ENCODE peak calls at places on chromosomes 4 and X, in ten cellular contexts. One of them, this sample, is unnamed.

GRCh38 chrX:132270021-132270420 is 50.8 kb upstream of the RAP2C start:
- DNase-seq in CD8-positive, alpha-beta T cell: no peak
- DNase-seq in fibroblast of pulmonary artery: no peak
- DNase-seq in astrocyte of the spinal cord: no peak
- DNase-seq in BJ: no peak
- DNase-seq in WTC11: no peak
- DNase-seq in CD4-positive, alpha-beta T cell: no peak
- DNase-seq in GM20000: no peak
- DNase-seq in GM23338: no peak
- DNase-seq in progenitor cell of endocrine pancreas: no peak
- DNase-seq in this sample: no peak

GRCh38 chr4:54322817-54323417 is 93.8 kb downstream of the PDGFRA start:
- DNase-seq in BJ: no peak
- DNase-seq in CD4-positive, alpha-beta T cell: peak; percentile 27
- DNase-seq in fibroblast of pulmonary artery: peak; percentile 73
- DNase-seq in astrocyte of the spinal cord: peak; percentile 58
- DNase-seq in GM20000: peak; percentile 86
- DNase-seq in GM23338: peak; percentile 94
- DNase-seq in progenitor cell of endocrine pancreas: peak; percentile 67
- DNase-seq in WTC11: peak; percentile 86
- DNase-seq in CD8-positive, alpha-beta T cell: peak; percentile 3
- DNase-seq in this sample: peak; percentile 64

GRCh38 chr4:118816538-118817177 is 19.3 kb downstream of the SEC24D start:
- DNase-seq in WTC11: no peak
- DNase-seq in fibroblast of pulmonary artery: peak; percentile 66
- DNase-seq in progenitor cell of endocrine pancreas: no peak
- DNase-seq in CD4-positive, alpha-beta T cell: no peak
- DNase-seq in GM23338: no peak
- DNase-seq in astrocyte of the spinal cord: peak; percentile 30
- DNase-seq in BJ: no peak
- DNase-seq in CD8-positive, alpha-beta T cell: no peak
- DNase-seq in GM20000: no peak
- DNase-seq in this sample: no peak

GRCh38 chrX:30215357-30215843 is at the start of gene MAGEB2:
- DNase-seq in CD4-positive, alpha-beta T cell: no peak
- DNase-seq in WTC11: peak; percentile 29
- DNase-seq in BJ: no peak
- DNase-seq in fibroblast of pulmonary artery: no peak
- DNase-seq in GM20000: no peak
- DNase-seq in CD8-positive, alpha-beta T cell: no peak
- DNase-seq in astrocyte of the spinal cord: no peak
- DNase-seq in GM23338: peak; percentile 36
- DNase-seq in progenitor cell of endocrine pancreas: no peak
- DNase-seq in this sample: no peak

GRCh38 chrX:75229774-75230173 is 44.1 kb upstream of the UPRT start:
- DNase-seq in fibroblast of pulmonary artery: no peak
- DNase-seq in CD8-positive, alpha-beta T cell: no peak
- DNase-seq in GM20000: peak; percentile 10
- DNase-seq in astrocyte of the spinal cord: no peak
- DNase-seq in BJ: no peak
- DNase-seq in progenitor cell of endocrine pancreas: no peak
- DNase-seq in CD4-positive, alpha-beta T cell: no peak
- DNase-seq in WTC11: no peak
- DNase-seq in GM23338: no peak
- DNase-seq in this sample: no peak

GRCh38 chr4:114078636-114079035 is 99.2 kb upstream of the ARSJ start:
- DNase-seq in CD4-positive, alpha-beta T cell: no peak
- DNase-seq in astrocyte of the spinal cord: no peak
- DNase-seq in BJ: no peak
- DNase-seq in CD8-positive, alpha-beta T cell: no peak
- DNase-seq in fibroblast of pulmonary artery: peak; percentile 17
- DNase-seq in GM20000: no peak
- DNase-seq in WTC11: no peak
- DNase-seq in progenitor cell of endocrine pancreas: no peak
- DNase-seq in GM23338: no peak
- DNase-seq in this sample: no peak

GRCh38 chr4:30454504-30454903 is 265.7 kb upstream of the PCDH7 start:
- DNase-seq in GM23338: no peak
- DNase-seq in fibroblast of pulmonary artery: no peak
- DNase-seq in progenitor cell of endocrine pancreas: no peak
- DNase-seq in WTC11: no peak
- DNase-seq in GM20000: no peak
- DNase-seq in astrocyte of the spinal cord: no peak
- DNase-seq in CD8-positive, alpha-beta T cell: no peak
- DNase-seq in BJ: no peak
- DNase-seq in CD4-positive, alpha-beta T cell: no peak
- DNase-seq in this sample: no peak

GRCh38 chrX:72630185-72630584 is 57.5 kb upstream of the HDAC8 start:
- DNase-seq in astrocyte of the spinal cord: no peak
- DNase-seq in GM23338: no peak
- DNase-seq in GM20000: no peak
- DNase-seq in progenitor cell of endocrine pancreas: no peak
- DNase-seq in WTC11: no peak
- DNase-seq in fibroblast of pulmonary artery: no peak
- DNase-seq in CD4-positive, alpha-beta T cell: no peak
- DNase-seq in CD8-positive, alpha-beta T cell: no peak
- DNase-seq in BJ: no peak
- DNase-seq in this sample: no peak

GRCh38 chr4:47817275-47817674 is 20.6 kb downstream of the CORIN start:
- DNase-seq in progenitor cell of endocrine pancreas: no peak
- DNase-seq in GM20000: no peak
- DNase-seq in fibroblast of pulmonary artery: no peak
- DNase-seq in BJ: no peak
- DNase-seq in WTC11: no peak
- DNase-seq in CD8-positive, alpha-beta T cell: no peak
- DNase-seq in GM23338: no peak
- DNase-seq in CD4-positive, alpha-beta T cell: no peak
- DNase-seq in astrocyte of the spinal cord: no peak
- DNase-seq in this sample: no peak

GRCh38 chrX:153877571-153878261 is 8.3 kb downstream of the L1CAM start:
- DNase-seq in CD8-positive, alpha-beta T cell: no peak
- DNase-seq in BJ: no peak
- DNase-seq in fibroblast of pulmonary artery: no peak
- DNase-seq in WTC11: no peak
- DNase-seq in GM23338: no peak
- DNase-seq in GM20000: no peak
- DNase-seq in progenitor cell of endocrine pancreas: no peak
- DNase-seq in astrocyte of the spinal cord: no peak
- DNase-seq in CD4-positive, alpha-beta T cell: no peak
- DNase-seq in this sample: no peak

GRCh38 chr4:121307441-121308327 is 73.1 kb downstream of the QRFPR start:
- DNase-seq in fibroblast of pulmonary artery: peak; percentile 75
- DNase-seq in GM23338: peak; percentile 85
- DNase-seq in progenitor cell of endocrine pancreas: no peak
- DNase-seq in GM20000: peak; percentile 59
- DNase-seq in astrocyte of the spinal cord: peak; percentile 65
- DNase-seq in CD4-positive, alpha-beta T cell: no peak
- DNase-seq in WTC11: peak; percentile 45
- DNase-seq in CD8-positive, alpha-beta T cell: no peak
- DNase-seq in BJ: peak; percentile 8
- DNase-seq in this sample: no peak

GRCh38 chr4:80336582-80336981 is 1.1 kb downstream of the CFAP299 start:
- DNase-seq in BJ: no peak
- DNase-seq in CD4-positive, alpha-beta T cell: no peak
- DNase-seq in GM23338: peak; percentile 75
- DNase-seq in CD8-positive, alpha-beta T cell: no peak
- DNase-seq in fibroblast of pulmonary artery: peak; percentile 53
- DNase-seq in GM20000: no peak
- DNase-seq in progenitor cell of endocrine pancreas: no peak
- DNase-seq in WTC11: peak; percentile 45
- DNase-seq in astrocyte of the spinal cord: peak; percentile 47
- DNase-seq in this sample: no peak

GRCh38 chrX:40996886-40997530 is 88.2 kb upstream of the USP9X start:
- DNase-seq in fibroblast of pulmonary artery: peak; percentile 93
- DNase-seq in WTC11: no peak
- DNase-seq in BJ: no peak
- DNase-seq in progenitor cell of endocrine pancreas: no peak
- DNase-seq in CD4-positive, alpha-beta T cell: no peak
- DNase-seq in CD8-positive, alpha-beta T cell: no peak
- DNase-seq in astrocyte of the spinal cord: peak; percentile 84
- DNase-seq in GM20000: peak; percentile 8
- DNase-seq in GM23338: peak; percentile 74
- DNase-seq in this sample: no peak

GRCh38 chr4:112564706-112565270 is 48.8 kb upstream of the NEUROG2 start:
- DNase-seq in fibroblast of pulmonary artery: no peak
- DNase-seq in progenitor cell of endocrine pancreas: no peak
- DNase-seq in GM23338: peak; percentile 50
- DNase-seq in CD4-positive, alpha-beta T cell: no peak
- DNase-seq in GM20000: no peak
- DNase-seq in WTC11: peak; percentile 31
- DNase-seq in astrocyte of the spinal cord: no peak
- DNase-seq in BJ: no peak
- DNase-seq in CD8-positive, alpha-beta T cell: no peak
- DNase-seq in this sample: no peak

GRCh38 chr4:95044204-95044848 is 286.6 kb downstream of the BMPR1B start:
- DNase-seq in BJ: no peak
- DNase-seq in CD8-positive, alpha-beta T cell: no peak
- DNase-seq in progenitor cell of endocrine pancreas: no peak
- DNase-seq in CD4-positive, alpha-beta T cell: no peak
- DNase-seq in astrocyte of the spinal cord: no peak
- DNase-seq in WTC11: no peak
- DNase-seq in GM20000: no peak
- DNase-seq in GM23338: peak; percentile 36
- DNase-seq in fibroblast of pulmonary artery: no peak
- DNase-seq in this sample: peak; percentile 17

GRCh38 chr4:95038791-95039190 is 281.0 kb downstream of the BMPR1B start:
- DNase-seq in WTC11: no peak
- DNase-seq in fibroblast of pulmonary artery: no peak
- DNase-seq in CD8-positive, alpha-beta T cell: no peak
- DNase-seq in GM23338: no peak
- DNase-seq in CD4-positive, alpha-beta T cell: no peak
- DNase-seq in astrocyte of the spinal cord: peak; percentile 85
- DNase-seq in GM20000: no peak
- DNase-seq in progenitor cell of endocrine pancreas: no peak
- DNase-seq in BJ: no peak
- DNase-seq in this sample: no peak
- TF ChIP-seq CTCF in WTC11: no peak
- TF ChIP-seq CTCF in fibroblast of pulmonary artery: no peak
- TF ChIP-seq CTCF in CD8-positive, alpha-beta T cell: no peak
- TF ChIP-seq CTCF in GM23338: no peak
- TF ChIP-seq CTCF in CD4-positive, alpha-beta T cell: no peak
- TF ChIP-seq CTCF in astrocyte of the spinal cord: no peak
- TF ChIP-seq CTCF in GM20000: no peak
- TF ChIP-seq CTCF in progenitor cell of endocrine pancreas: no peak
- TF ChIP-seq CTCF in BJ: no peak
- TF ChIP-seq CTCF in this sample: no peak

GRCh38 chrX:129772796-129773431 is 6.8 kb upstream of the SASH3 start:
- DNase-seq in WTC11: no peak
- DNase-seq in astrocyte of the spinal cord: no peak
- DNase-seq in GM20000: peak; percentile 44
- DNase-seq in CD4-positive, alpha-beta T cell: no peak
- DNase-seq in fibroblast of pulmonary artery: no peak
- DNase-seq in progenitor cell of endocrine pancreas: no peak
- DNase-seq in BJ: no peak
- DNase-seq in CD8-positive, alpha-beta T cell: no peak
- DNase-seq in GM23338: peak; percentile 32
- DNase-seq in this sample: no peak
- TF ChIP-seq CTCF in WTC11: no peak
- TF ChIP-seq CTCF in astrocyte of the spinal cord: no peak
- TF ChIP-seq CTCF in GM20000: no peak
- TF ChIP-seq CTCF in CD4-positive, alpha-beta T cell: no peak
- TF ChIP-seq CTCF in fibroblast of pulmonary artery: no peak
- TF ChIP-seq CTCF in progenitor cell of endocrine pancreas: no peak
- TF ChIP-seq CTCF in BJ: no peak
- TF ChIP-seq CTCF in CD8-positive, alpha-beta T cell: no peak
- TF ChIP-seq CTCF in GM23338: no peak
- TF ChIP-seq CTCF in this sample: no peak

GRCh38 chr4:21507439-21507838 is 441.1 kb downstream of the KCNIP4 start:
- DNase-seq in GM23338: peak; percentile 46
- DNase-seq in astrocyte of the spinal cord: peak; percentile 41
- DNase-seq in BJ: no peak
- DNase-seq in fibroblast of pulmonary artery: peak; percentile 45
- DNase-seq in GM20000: no peak
- DNase-seq in progenitor cell of endocrine pancreas: no peak
- DNase-seq in WTC11: no peak
- DNase-seq in CD8-positive, alpha-beta T cell: no peak
- DNase-seq in CD4-positive, alpha-beta T cell: no peak
- DNase-seq in this sample: no peak
- TF ChIP-seq CTCF in GM23338: peak; percentile 55
- TF ChIP-seq CTCF in astrocyte of the spinal cord: peak; percentile 47
- TF ChIP-seq CTCF in BJ: peak; percentile 36
- TF ChIP-seq CTCF in fibroblast of pulmonary artery: peak; percentile 32
- TF ChIP-seq CTCF in GM20000: peak; percentile 13
- TF ChIP-seq CTCF in progenitor cell of endocrine pancreas: peak; percentile 38
- TF ChIP-seq CTCF in WTC11: no peak
- TF ChIP-seq CTCF in CD8-positive, alpha-beta T cell: no peak
- TF ChIP-seq CTCF in CD4-positive, alpha-beta T cell: no peak
- TF ChIP-seq CTCF in this sample: peak; percentile 50

GRCh38 chrX:147315493-147315892 is 500.9 kb upstream of the CXorf51A start:
- DNase-seq in WTC11: no peak
- DNase-seq in BJ: no peak
- DNase-seq in astrocyte of the spinal cord: no peak
- DNase-seq in progenitor cell of endocrine pancreas: no peak
- DNase-seq in CD4-positive, alpha-beta T cell: no peak
- DNase-seq in GM23338: no peak
- DNase-seq in CD8-positive, alpha-beta T cell: no peak
- DNase-seq in GM20000: no peak
- DNase-seq in fibroblast of pulmonary artery: no peak
- DNase-seq in this sample: no peak
- TF ChIP-seq CTCF in WTC11: no peak
- TF ChIP-seq CTCF in BJ: no peak
- TF ChIP-seq CTCF in astrocyte of the spinal cord: no peak
- TF ChIP-seq CTCF in progenitor cell of endocrine pancreas: no peak
- TF ChIP-seq CTCF in CD4-positive, alpha-beta T cell: no peak
- TF ChIP-seq CTCF in GM23338: no peak
- TF ChIP-seq CTCF in CD8-positive, alpha-beta T cell: no peak
- TF ChIP-seq CTCF in GM20000: no peak
- TF ChIP-seq CTCF in fibroblast of pulmonary artery: no peak
- TF ChIP-seq CTCF in this sample: no peak

GRCh38 chr4:102734591-102735385 is 26.0 kb downstream of the MANBA start:
- DNase-seq in CD4-positive, alpha-beta T cell: no peak
- DNase-seq in astrocyte of the spinal cord: peak; percentile 15
- DNase-seq in GM23338: no peak
- DNase-seq in CD8-positive, alpha-beta T cell: no peak
- DNase-seq in WTC11: no peak
- DNase-seq in BJ: no peak
- DNase-seq in fibroblast of pulmonary artery: no peak
- DNase-seq in GM20000: peak; percentile 57
- DNase-seq in progenitor cell of endocrine pancreas: no peak
- DNase-seq in this sample: no peak

GRCh38 chr4:102735578-102735977 is 25.2 kb downstream of the MANBA start:
- DNase-seq in fibroblast of pulmonary artery: no peak
- DNase-seq in GM23338: no peak
- DNase-seq in GM20000: no peak
- DNase-seq in progenitor cell of endocrine pancreas: no peak
- DNase-seq in astrocyte of the spinal cord: no peak
- DNase-seq in CD4-positive, alpha-beta T cell: no peak
- DNase-seq in WTC11: no peak
- DNase-seq in BJ: no peak
- DNase-seq in CD8-positive, alpha-beta T cell: no peak
- DNase-seq in this sample: no peak

GRCh38 chr4:102734116-102734515 is 26.7 kb downstream of the MANBA start:
- DNase-seq in GM20000: no peak
- DNase-seq in CD4-positive, alpha-beta T cell: no peak
- DNase-seq in CD8-positive, alpha-beta T cell: no peak
- DNase-seq in fibroblast of pulmonary artery: no peak
- DNase-seq in GM23338: no peak
- DNase-seq in astrocyte of the spinal cord: no peak
- DNase-seq in WTC11: no peak
- DNase-seq in progenitor cell of endocrine pancreas: no peak
- DNase-seq in BJ: no peak
- DNase-seq in this sample: no peak

GRCh38 chr4:102732678-102733445 is 27.9 kb downstream of the MANBA start:
- DNase-seq in GM23338: no peak
- DNase-seq in GM20000: no peak
- DNase-seq in astrocyte of the spinal cord: no peak
- DNase-seq in fibroblast of pulmonary artery: no peak
- DNase-seq in progenitor cell of endocrine pancreas: no peak
- DNase-seq in WTC11: no peak
- DNase-seq in BJ: no peak
- DNase-seq in CD8-positive, alpha-beta T cell: no peak
- DNase-seq in CD4-positive, alpha-beta T cell: no peak
- DNase-seq in this sample: no peak

GRCh38 chr4:102730968-102731533 is 29.7 kb downstream of the MANBA start:
- DNase-seq in GM23338: peak; percentile 70
- DNase-seq in WTC11: peak; percentile 51
- DNase-seq in BJ: no peak
- DNase-seq in GM20000: no peak
- DNase-seq in astrocyte of the spinal cord: no peak
- DNase-seq in CD8-positive, alpha-beta T cell: no peak
- DNase-seq in fibroblast of pulmonary artery: no peak
- DNase-seq in progenitor cell of endocrine pancreas: no peak
- DNase-seq in CD4-positive, alpha-beta T cell: no peak
- DNase-seq in this sample: no peak
- TF ChIP-seq CTCF in GM23338: peak; percentile 67
- TF ChIP-seq CTCF in WTC11: no peak
- TF ChIP-seq CTCF in BJ: peak; percentile 15
- TF ChIP-seq CTCF in GM20000: no peak
- TF ChIP-seq CTCF in astrocyte of the spinal cord: peak; percentile 26
- TF ChIP-seq CTCF in CD8-positive, alpha-beta T cell: no peak
- TF ChIP-seq CTCF in fibroblast of pulmonary artery: no peak
- TF ChIP-seq CTCF in progenitor cell of endocrine pancreas: no peak
- TF ChIP-seq CTCF in CD4-positive, alpha-beta T cell: no peak
- TF ChIP-seq CTCF in this sample: no peak

This sample was measured in neural crest cell.